ENCODE peak calls at places on chromosomes 5 and 9, in four cellular contexts. One of them, this sample, is unnamed.

GRCh38 chr5:33441241-33441844 is 578 bp downstream of the TARS1 start:
- DNase-seq in endothelial cell of umbilical vein: no peak
- DNase-seq in WERI-Rb-1: peak
- DNase-seq in NT2/D1: no peak
- DNase-seq in this sample: peak

GRCh38 chr5:6683241-6683640 is 30.0 kb upstream of the TENT4A start:
- DNase-seq in endothelial cell of umbilical vein: no peak
- DNase-seq in WERI-Rb-1: no peak
- DNase-seq in NT2/D1: no peak
- DNase-seq in this sample: no peak

GRCh38 chr9:111253742-111254437 is 76.1 kb downstream of the OR2K2 start:
- DNase-seq in endothelial cell of umbilical vein: no peak
- DNase-seq in WERI-Rb-1: no peak
- DNase-seq in NT2/D1: no peak
- DNase-seq in this sample: no peak

GRCh38 chr9:93127395-93127911 is 6.6 kb downstream of the NINJ1 start:
- DNase-seq in endothelial cell of umbilical vein: no peak
- DNase-seq in WERI-Rb-1: no peak
- DNase-seq in NT2/D1: no peak
- DNase-seq in this sample: peak

GRCh38 chr5:140145818-140146522 is 20.2 kb downstream of the IGIP start:
- DNase-seq in endothelial cell of umbilical vein: peak
- DNase-seq in WERI-Rb-1: peak
- DNase-seq in NT2/D1: no peak
- DNase-seq in this sample: peak

GRCh38 chr9:113516840-113517577 is 53.5 kb downstream of the RGS3 start:
- DNase-seq in endothelial cell of umbilical vein: no peak
- DNase-seq in WERI-Rb-1: peak
- DNase-seq in NT2/D1: no peak
- DNase-seq in this sample: peak

GRCh38 chr9:11735391-11735790 is 957.8 kb upstream of the TYRP1 start:
- DNase-seq in endothelial cell of umbilical vein: no peak
- DNase-seq in WERI-Rb-1: no peak
- DNase-seq in NT2/D1: no peak
- DNase-seq in this sample: no peak

GRCh38 chr5:39063037-39063436 is 11.2 kb downstream of the RICTOR start:
- DNase-seq in endothelial cell of umbilical vein: no peak
- DNase-seq in WERI-Rb-1: no peak
- DNase-seq in NT2/D1: no peak
- DNase-seq in this sample: no peak

GRCh38 chr5:4576161-4576748 is 563.9 kb upstream of the ADAMTS16 start:
- DNase-seq in endothelial cell of umbilical vein: no peak
- DNase-seq in WERI-Rb-1: no peak
- DNase-seq in NT2/D1: no peak
- DNase-seq in this sample: no peak

GRCh38 chr9:87490907-87491306 is 6.8 kb upstream of the DAPK1 start:
- DNase-seq in endothelial cell of umbilical vein: no peak
- DNase-seq in WERI-Rb-1: no peak
- DNase-seq in NT2/D1: no peak
- DNase-seq in this sample: no peak

GRCh38 chr5:101364469-101364868 is 461.4 kb upstream of the ST8SIA4 start:
- DNase-seq in endothelial cell of umbilical vein: no peak
- DNase-seq in WERI-Rb-1: no peak
- DNase-seq in NT2/D1: no peak
- DNase-seq in this sample: peak

GRCh38 chr5:146703899-146704298 is 174.7 kb downstream of the PPP2R2B start:
- DNase-seq in endothelial cell of umbilical vein: peak
- DNase-seq in WERI-Rb-1: no peak
- DNase-seq in NT2/D1: no peak
- DNase-seq in this sample: no peak

GRCh38 chr5:142323480-142324376 is 1.1 kb downstream of the SPRY4 start:
- DNase-seq in endothelial cell of umbilical vein: peak
- DNase-seq in WERI-Rb-1: no peak
- DNase-seq in NT2/D1: no peak
- DNase-seq in this sample: peak

GRCh38 chr5:148725675-148726074 is 71.3 kb upstream of the HTR4 start:
- DNase-seq in endothelial cell of umbilical vein: no peak
- DNase-seq in WERI-Rb-1: no peak
- DNase-seq in NT2/D1: no peak
- DNase-seq in this sample: no peak

GRCh38 chr9:136372561-136373299 is 739 bp downstream of the CARD9 start:
- DNase-seq in endothelial cell of umbilical vein: peak
- DNase-seq in WERI-Rb-1: peak
- DNase-seq in NT2/D1: no peak
- DNase-seq in this sample: peak

GRCh38 chr9:4366649-4367330 is 66.9 kb upstream of the GLIS3 start:
- DNase-seq in endothelial cell of umbilical vein: peak
- DNase-seq in WERI-Rb-1: peak
- DNase-seq in NT2/D1: peak
- DNase-seq in this sample: peak

GRCh38 chr5:76807296-76807695 is 11.5 kb upstream of the F2RL1 start:
- DNase-seq in endothelial cell of umbilical vein: peak
- DNase-seq in WERI-Rb-1: no peak
- DNase-seq in NT2/D1: peak
- DNase-seq in this sample: peak

GRCh38 chr5:157558089-157558595 is 17.4 kb downstream of the ADAM19 start:
- DNase-seq in endothelial cell of umbilical vein: no peak
- DNase-seq in WERI-Rb-1: no peak
- DNase-seq in NT2/D1: no peak
- DNase-seq in this sample: no peak

GRCh38 chr5:35665066-35665465 is 47.4 kb downstream of the SPEF2 start:
- DNase-seq in endothelial cell of umbilical vein: peak
- DNase-seq in WERI-Rb-1: no peak
- DNase-seq in NT2/D1: no peak
- DNase-seq in this sample: no peak

GRCh38 chr9:20524776-20525175 is 97.5 kb downstream of the MLLT3 start:
- DNase-seq in endothelial cell of umbilical vein: no peak
- DNase-seq in WERI-Rb-1: peak
- DNase-seq in NT2/D1: peak
- DNase-seq in this sample: no peak

GRCh38 chr9:21974230-21974541 is 20.0 kb downstream of the CDKN2A start:
- DNase-seq in endothelial cell of umbilical vein: peak
- DNase-seq in WERI-Rb-1: no peak
- DNase-seq in NT2/D1: no peak
- DNase-seq in this sample: no peak

GRCh38 chr5:110321117-110321516 is 405.4 kb downstream of the TMEM232 start:
- DNase-seq in endothelial cell of umbilical vein: no peak
- DNase-seq in WERI-Rb-1: no peak
- DNase-seq in NT2/D1: no peak
- DNase-seq in this sample: no peak

GRCh38 chr9:38380230-38380871 is 12.2 kb upstream of the ALDH1B1 start:
- DNase-seq in endothelial cell of umbilical vein: no peak
- DNase-seq in WERI-Rb-1: no peak
- DNase-seq in NT2/D1: no peak
- DNase-seq in this sample: no peak

GRCh38 chr9:89497978-89498844 is at the start of gene SEMA4D:
- DNase-seq in endothelial cell of umbilical vein: peak
- DNase-seq in WERI-Rb-1: peak
- DNase-seq in NT2/D1: peak
- DNase-seq in this sample: peak

GRCh38 chr5:10679336-10679988 is 81.6 kb downstream of the DAP start:
- DNase-seq in endothelial cell of umbilical vein: no peak
- DNase-seq in WERI-Rb-1: no peak
- DNase-seq in NT2/D1: no peak
- DNase-seq in this sample: no peak

GRCh38 chr5:123111502-123111901 is 22.5 kb downstream of the PRDM6 start:
- DNase-seq in endothelial cell of umbilical vein: no peak
- DNase-seq in WERI-Rb-1: no peak
- DNase-seq in NT2/D1: no peak
- DNase-seq in this sample: no peak

GRCh38 chr9:76615149-76615548 is 149.1 kb upstream of the PCA3 start:
- DNase-seq in endothelial cell of umbilical vein: no peak
- DNase-seq in WERI-Rb-1: no peak
- DNase-seq in NT2/D1: no peak
- DNase-seq in this sample: no peak

GRCh38 chr9:124242331-124243194 is 15.2 kb upstream of the NEK6 start:
- DNase-seq in endothelial cell of umbilical vein: peak
- DNase-seq in WERI-Rb-1: no peak
- DNase-seq in NT2/D1: no peak
- DNase-seq in this sample: no peak

GRCh38 chr9:68416891-68417570 is 60.6 kb downstream of the PGM5 start:
- DNase-seq in endothelial cell of umbilical vein: no peak
- DNase-seq in WERI-Rb-1: peak
- DNase-seq in NT2/D1: peak
- DNase-seq in this sample: no peak

GRCh38 chr5:119583684-119584083 is 45.7 kb upstream of the FAM170A start:
- DNase-seq in endothelial cell of umbilical vein: no peak
- DNase-seq in WERI-Rb-1: no peak
- DNase-seq in NT2/D1: no peak
- DNase-seq in this sample: no peak

GRCh38 chr5:28862137-28862859 is 1823.9 kb upstream of the CDH9 start:
- DNase-seq in endothelial cell of umbilical vein: no peak
- DNase-seq in WERI-Rb-1: no peak
- DNase-seq in NT2/D1: no peak
- DNase-seq in this sample: no peak

GRCh38 chr5:5700549-5700948 is 278.1 kb downstream of the ICE1 start:
- DNase-seq in endothelial cell of umbilical vein: no peak
- DNase-seq in WERI-Rb-1: no peak
- DNase-seq in NT2/D1: no peak
- DNase-seq in this sample: no peak

GRCh38 chr5:43420241-43420640 is 8.1 kb upstream of the CCL28 start:
- DNase-seq in endothelial cell of umbilical vein: no peak
- DNase-seq in WERI-Rb-1: no peak
- DNase-seq in NT2/D1: no peak
- DNase-seq in this sample: no peak

GRCh38 chr5:142215915-142216681 is 107.5 kb downstream of the NDFIP1 start:
- DNase-seq in endothelial cell of umbilical vein: peak
- DNase-seq in WERI-Rb-1: no peak
- DNase-seq in NT2/D1: no peak
- DNase-seq in this sample: peak

GRCh38 chr5:27124590-27124989 is 86.2 kb upstream of the CDH9 start:
- DNase-seq in endothelial cell of umbilical vein: no peak
- DNase-seq in WERI-Rb-1: peak
- DNase-seq in NT2/D1: no peak
- DNase-seq in this sample: no peak

GRCh38 chr5:98349251-98349989 is 424.0 kb upstream of the RGMB start:
- DNase-seq in endothelial cell of umbilical vein: peak
- DNase-seq in WERI-Rb-1: no peak
- DNase-seq in NT2/D1: peak
- DNase-seq in this sample: no peak

GRCh38 chr5:146623009-146623408 is 107.0 kb upstream of the GPR151 start:
- DNase-seq in endothelial cell of umbilical vein: no peak
- DNase-seq in WERI-Rb-1: no peak
- DNase-seq in NT2/D1: no peak
- DNase-seq in this sample: no peak

GRCh38 chr5:78953092-78953800 is 31.9 kb downstream of the ARSB start:
- DNase-seq in endothelial cell of umbilical vein: no peak
- DNase-seq in WERI-Rb-1: no peak
- DNase-seq in NT2/D1: no peak
- DNase-seq in this sample: no peak

GRCh38 chr9:112867275-112867991 is 23.2 kb downstream of the SLC46A2 start:
- DNase-seq in endothelial cell of umbilical vein: no peak
- DNase-seq in WERI-Rb-1: no peak
- DNase-seq in NT2/D1: no peak
- DNase-seq in this sample: no peak

GRCh38 chr5:100623719-100624118 is 88.5 kb downstream of the FAM174A start:
- DNase-seq in endothelial cell of umbilical vein: peak
- DNase-seq in WERI-Rb-1: no peak
- DNase-seq in NT2/D1: no peak
- DNase-seq in this sample: no peak

GRCh38 chr9:70255521-70255920 is 3.3 kb upstream of the SMC5 start:
- DNase-seq in endothelial cell of umbilical vein: no peak
- DNase-seq in WERI-Rb-1: no peak
- DNase-seq in NT2/D1: no peak
- DNase-seq in this sample: no peak
- H3K4me3 ChIP-seq in endothelial cell of umbilical vein: no peak
- H3K4me3 ChIP-seq in WERI-Rb-1: no peak
- H3K4me3 ChIP-seq in NT2/D1: no peak
- H3K4me3 ChIP-seq in this sample: no peak

DNA sequence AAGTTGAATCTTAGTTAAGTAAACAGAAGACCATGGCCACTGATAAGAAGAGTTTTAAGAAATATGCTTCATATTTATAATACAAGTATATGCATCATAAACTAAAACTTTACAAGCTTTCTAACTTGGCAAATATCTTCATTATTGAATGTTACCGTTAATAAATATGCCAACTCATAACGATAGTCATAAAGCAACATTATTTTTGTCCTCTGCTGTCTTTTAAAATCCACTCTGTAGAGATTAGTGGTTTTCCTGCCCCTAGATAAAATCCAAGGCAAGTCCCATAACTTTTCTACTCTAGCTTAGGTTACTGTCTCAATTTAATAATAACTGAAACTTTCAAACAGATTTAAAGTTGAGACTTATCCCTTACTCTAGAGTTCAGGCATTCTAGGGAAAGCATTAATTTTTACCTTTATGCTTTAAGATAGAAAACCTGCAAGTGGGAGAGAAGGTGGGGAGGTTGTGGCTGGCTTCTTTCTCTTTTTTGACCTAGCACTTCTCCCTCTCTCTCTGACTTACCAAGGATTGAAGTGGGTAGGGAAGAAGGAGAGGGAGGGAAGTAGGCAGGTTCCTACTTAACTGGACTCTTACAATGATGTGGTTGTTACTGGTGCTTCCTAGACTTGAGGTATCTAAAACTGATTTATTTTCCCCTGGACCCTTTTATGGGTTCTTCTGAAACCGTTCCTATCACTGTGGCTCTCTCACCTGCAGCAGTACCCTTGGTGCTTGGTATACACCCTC is 29.6 kb downstream of the RNF145 start:
- DNase-seq in endothelial cell of umbilical vein: no peak
- DNase-seq in WERI-Rb-1: no peak
- DNase-seq in NT2/D1: no peak
- DNase-seq in this sample: no peak
- H3K4me3 ChIP-seq in endothelial cell of umbilical vein: no peak
- H3K4me3 ChIP-seq in WERI-Rb-1: no peak
- H3K4me3 ChIP-seq in NT2/D1: no peak
- H3K4me3 ChIP-seq in this sample: no peak

GRCh38 chr5:178249191-178249989 is 16.8 kb upstream of the PHYKPL start:
- DNase-seq in endothelial cell of umbilical vein: no peak
- DNase-seq in WERI-Rb-1: no peak
- DNase-seq in NT2/D1: no peak
- DNase-seq in this sample: peak
- H3K4me3 ChIP-seq in endothelial cell of umbilical vein: no peak
- H3K4me3 ChIP-seq in WERI-Rb-1: no peak
- H3K4me3 ChIP-seq in NT2/D1: no peak
- H3K4me3 ChIP-seq in this sample: no peak

GRCh38 chr5:74544811-74545210 is 95.7 kb downstream of the ENC1 start:
- DNase-seq in endothelial cell of umbilical vein: no peak
- DNase-seq in WERI-Rb-1: no peak
- DNase-seq in NT2/D1: no peak
- DNase-seq in this sample: no peak

GRCh38 chr5:74542477-74542876 is 98.1 kb downstream of the ENC1 start:
- DNase-seq in endothelial cell of umbilical vein: peak
- DNase-seq in WERI-Rb-1: no peak
- DNase-seq in NT2/D1: no peak
- DNase-seq in this sample: no peak

GRCh38 chr5:74540582-74540981 is 99.9 kb downstream of the ENC1 start:
- DNase-seq in endothelial cell of umbilical vein: no peak
- DNase-seq in WERI-Rb-1: no peak
- DNase-seq in NT2/D1: peak
- DNase-seq in this sample: no peak

GRCh38 chr5:74541381-74541781 is 99.1 kb downstream of the ENC1 start:
- DNase-seq in endothelial cell of umbilical vein: no peak
- DNase-seq in WERI-Rb-1: no peak
- DNase-seq in NT2/D1: no peak
- DNase-seq in this sample: no peak

GRCh38 chr5:74543162-74543995 is 97.1 kb downstream of the ENC1 start:
- DNase-seq in endothelial cell of umbilical vein: peak
- DNase-seq in WERI-Rb-1: peak
- DNase-seq in NT2/D1: peak
- DNase-seq in this sample: peak
- H3K4me3 ChIP-seq in endothelial cell of umbilical vein: no peak
- H3K4me3 ChIP-seq in WERI-Rb-1: peak
- H3K4me3 ChIP-seq in NT2/D1: no peak
- H3K4me3 ChIP-seq in this sample: no peak

This sample was measured in thyroid gland.